ENCODE peak calls at places on chromosomes 12 and 14, in ten cellular contexts. A, S, P, L, Q, O, N, R, H and C are unnamed samples.

GRCh38 chr12:98421336-98421735 is 94.1 kb upstream of the TMPO start:
- DNase-seq in P (no peak), H (no peak), O (no peak), A (no peak), Q (no peak), L (no peak), S (no peak), N (no peak), R (no peak), C (no peak)

GRCh38 chr12:67419810-67420209 is 150.7 kb downstream of the CAND1 start:
- DNase-seq in P (no peak), N (no peak), O (no peak), L (no peak), R (no peak), Q (no peak), A (no peak), H (no peak), S (no peak), C (no peak)

GRCh38 chr12:97573901-97574300 is 111.3 kb downstream of the RMST start:
- DNase-seq in A (no peak), R (no peak), S (no peak), L (no peak), N (peak), P (no peak), H (no peak), O (peak), Q (no peak), C (no peak)

GRCh38 chr12:13234045-13234641 is 37.6 kb downstream of the EMP1 start:
- DNase-seq in L (peak), N (peak), H (peak), Q (peak), P (peak), A (no peak), S (peak), R (no peak), O (no peak), C (peak)

GRCh38 chr12:67919406-67919805 is 69.8 kb upstream of the IFNG-AS1 start:
- DNase-seq in R (no peak), O (peak), N (peak), L (no peak), H (no peak), S (no peak), A (no peak), P (peak), Q (no peak), C (peak)

GRCh38 chr12:116719661-116720060 is 18.2 kb downstream of the SPRING1 start:
- DNase-seq in S (no peak), N (no peak), O (no peak), R (no peak), L (peak), A (no peak), H (no peak), P (no peak), Q (no peak), C (no peak)

GRCh38 chr12:92771011-92771410 is 68.2 kb downstream of the PLEKHG7 start:
- DNase-seq in S (no peak), A (no peak), Q (peak), L (no peak), H (no peak), P (peak), O (no peak), N (no peak), R (no peak), C (no peak)

GRCh38 chr14:21258194-21258888 is 10.9 kb downstream of the HNRNPC start:
- DNase-seq in O (no peak), R (no peak), N (peak), A (no peak), Q (no peak), H (no peak), L (no peak), S (no peak), P (no peak), C (no peak)

GRCh38 chr14:33617154-33617553 is 333.7 kb downstream of the EGLN3 start:
- DNase-seq in S (no peak), N (peak), H (no peak), Q (peak), L (no peak), P (peak), O (peak), A (no peak), R (peak), C (peak)

GRCh38 chr12:91413591-91413990 is 231.0 kb upstream of the DCN start:
- DNase-seq in R (peak), O (peak), L (no peak), N (peak), H (no peak), Q (peak), S (no peak), A (no peak), P (peak), C (peak)

GRCh38 chr14:61201171-61201570 is 80.0 kb downstream of the TMEM30B start:
- DNase-seq in O (no peak), L (no peak), A (no peak), N (no peak), S (no peak), P (no peak), Q (no peak), R (no peak), H (no peak), C (no peak)

GRCh38 chr12:117370588-117370987 is 9.2 kb upstream of the NOS1 start:
- DNase-seq in P (no peak), L (no peak), Q (no peak), R (no peak), H (no peak), A (no peak), N (no peak), S (no peak), O (no peak), C (no peak)

GRCh38 chr14:25537846-25538455 is 488.0 kb upstream of the STXBP6 start:
- DNase-seq in N (no peak), O (no peak), S (peak), Q (no peak), L (no peak), P (peak), R (no peak), A (no peak), H (no peak), C (no peak)

GRCh38 chr12:15689751-15690191 is 99.4 kb downstream of the EPS8 start:
- DNase-seq in S (no peak), A (no peak), H (no peak), L (no peak), R (no peak), O (no peak), N (no peak), Q (no peak), P (peak), C (no peak)

GRCh38 chr12:64753427-64753826 is 5.8 kb downstream of the GNS start:
- DNase-seq in H (no peak), R (no peak), A (no peak), P (no peak), L (no peak), N (no peak), Q (no peak), O (no peak), S (no peak), C (no peak)

GRCh38 chr14:69574266-69574953 is at the start of gene CCDC177:
- DNase-seq in Q (peak), A (peak), R (no peak), P (peak), S (peak), H (peak), L (peak), O (no peak), N (peak), C (peak)

GRCh38 chr14:95359974-95360826 is 40.5 kb upstream of the CLMN start:
- DNase-seq in S (no peak), Q (peak), P (peak), O (no peak), H (no peak), A (no peak), R (no peak), N (no peak), L (peak), C (no peak)

GRCh38 chr12:48356041-48356768 is 5.5 kb upstream of the ZNF641 start:
- DNase-seq in Q (no peak), A (no peak), S (no peak), R (no peak), H (no peak), P (no peak), L (no peak), N (peak), O (no peak), C (peak)

GRCh38 chr12:56417739-56418138 is 31.5 kb downstream of the TIMELESS start:
- DNase-seq in L (no peak), Q (no peak), R (no peak), S (no peak), H (no peak), N (no peak), A (no peak), O (no peak), P (no peak), C (no peak)

GRCh38 chr12:122848471-122849351 is 13.5 kb downstream of the HIP1R start:
- DNase-seq in S (no peak), P (no peak), O (no peak), Q (no peak), N (no peak), A (no peak), L (peak), H (no peak), R (no peak), C (no peak)

GRCh38 chr14:46596236-46596635 is 55.3 kb downstream of the RPL10L start:
- DNase-seq in L (no peak), R (no peak), N (no peak), Q (no peak), O (no peak), P (no peak), S (no peak), A (no peak), H (no peak), C (no peak)

GRCh38 chr12:8026282-8026637 is 6.3 kb upstream of the FOXJ2 start:
- DNase-seq in A (no peak), H (no peak), S (no peak), Q (no peak), L (no peak), O (no peak), R (no peak), N (peak), P (no peak), C (no peak)

GRCh38 chr12:124422142-124422569 is 127.3 kb downstream of the RFLNA start:
- DNase-seq in A (no peak), Q (peak), O (no peak), N (no peak), L (peak), S (no peak), R (no peak), P (no peak), H (peak), C (no peak)

GRCh38 chr12:97595423-97595822 is 132.8 kb downstream of the RMST start:
- DNase-seq in H (no peak), Q (no peak), P (no peak), R (no peak), S (no peak), L (no peak), A (peak), N (no peak), O (no peak), C (no peak)

GRCh38 chr12:19757317-19757877 is 318.1 kb downstream of the AEBP2 start:
- DNase-seq in N (peak), O (peak), L (no peak), S (peak), A (no peak), H (no peak), P (peak), Q (peak), R (no peak), C (peak)

GRCh38 chr12:103812789-103813188 is 28.2 kb downstream of the NT5DC3 start:
- DNase-seq in A (no peak), S (no peak), N (no peak), L (no peak), Q (no peak), O (no peak), R (no peak), H (no peak), P (no peak), C (no peak)

GRCh38 chr12:3020399-3020798 is 56.8 kb upstream of the TSPAN9 start:
- DNase-seq in H (no peak), O (no peak), S (no peak), R (no peak), P (no peak), Q (no peak), N (no peak), L (no peak), A (no peak), C (no peak)

GRCh38 chr14:103313704-103314103 is 20.3 kb upstream of the EIF5 start:
- DNase-seq in P (no peak), O (no peak), L (no peak), Q (peak), N (no peak), S (no peak), R (no peak), A (no peak), H (no peak), C (peak)

GRCh38 chr14:51367600-51367931 is 127.5 kb downstream of the TMX1 start:
- DNase-seq in R (peak), Q (peak), H (no peak), P (peak), N (peak), S (no peak), A (no peak), L (no peak), O (peak), C (peak)

DNA sequence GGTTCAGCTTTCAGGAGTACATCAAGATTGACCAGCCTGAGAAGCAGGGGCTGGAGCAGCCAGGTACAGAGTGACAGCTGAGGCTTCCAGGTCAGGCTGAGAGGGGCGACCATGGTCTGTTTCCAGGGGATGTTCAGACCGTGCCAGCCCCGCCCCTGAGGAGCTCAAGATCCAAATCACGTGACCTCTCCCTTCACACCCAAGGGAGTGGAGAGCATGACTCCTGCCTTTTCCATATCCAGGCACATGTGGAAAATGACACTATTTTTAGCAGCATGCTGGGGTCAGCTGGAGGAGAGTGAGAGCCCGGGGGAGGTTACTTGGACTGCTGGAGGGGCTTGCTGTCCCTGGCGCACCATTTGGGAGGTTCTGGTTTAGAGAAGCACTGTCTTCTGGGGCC is 92.7 kb downstream of the B4GALNT3 start:
- DNase-seq in A (no peak), N (no peak), Q (no peak), S (no peak), H (no peak), P (no peak), O (no peak), R (no peak), L (no peak), C (no peak)
- TF ChIP-seq CTCF in A (no peak), N (no peak), Q (no peak), S (no peak), H (no peak), P (no peak), O (no peak), R (no peak), L (no peak), C (no peak)

GRCh38 chr12:58529897-58530296 is 390.4 kb downstream of the LRIG3 start:
- DNase-seq in L (no peak), S (no peak), Q (peak), O (peak), R (peak), H (no peak), N (peak), P (peak), A (no peak), C (peak)
- H3K4me3 ChIP-seq in L (no peak), S (no peak), Q (no peak), O (peak), R (no peak), H (no peak), N (no peak), P (no peak), A (no peak), C (no peak)

DNA sequence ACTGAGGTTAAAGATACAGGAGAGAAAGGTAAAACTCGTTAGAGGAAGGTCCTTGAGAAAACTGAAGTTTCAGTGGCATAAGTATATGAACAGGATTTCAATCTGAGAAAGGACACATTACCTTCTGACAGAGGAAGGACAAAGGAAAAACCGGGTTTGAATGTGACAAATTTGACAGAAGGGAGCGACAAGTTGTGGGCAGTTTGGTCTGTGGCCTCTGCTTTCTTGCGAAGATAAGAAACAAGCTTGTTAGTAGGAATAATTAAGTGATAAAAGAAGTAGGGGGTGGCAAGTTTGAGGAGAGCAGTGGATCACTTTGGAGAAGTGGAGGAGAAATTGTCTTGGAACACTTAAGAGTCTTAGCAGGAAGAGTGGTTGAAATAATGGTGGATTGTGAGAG is 5.1 kb downstream of the MON2 start:
- DNase-seq in A (no peak), L (no peak), Q (no peak), N (no peak), H (no peak), S (no peak), P (no peak), R (no peak), O (no peak), C (no peak)
- TF ChIP-seq CTCF in A (no peak), L (no peak), Q (no peak), N (no peak), H (no peak), S (no peak), P (no peak), R (no peak), O (no peak), C (no peak)

GRCh38 chr12:1904875-1905274 is 13.6 kb downstream of the CACNA2D4 start:
- DNase-seq in H (no peak), N (no peak), L (no peak), O (no peak), P (no peak), R (no peak), S (no peak), A (no peak), Q (no peak), C (no peak)

GRCh38 chr12:1908758-1909157 is 9.7 kb downstream of the CACNA2D4 start:
- DNase-seq in L (no peak), A (peak), O (no peak), R (no peak), P (no peak), N (no peak), Q (no peak), S (no peak), H (no peak), C (no peak)

GRCh38 chr12:1910468-1910867 is 8.0 kb downstream of the CACNA2D4 start:
- DNase-seq in H (no peak), R (no peak), O (no peak), L (no peak), P (no peak), A (no peak), Q (no peak), N (no peak), S (no peak), C (no peak)

GRCh38 chr12:1906579-1906978 is 11.9 kb downstream of the CACNA2D4 start:
- DNase-seq in H (peak), L (no peak), S (no peak), R (no peak), A (no peak), O (no peak), N (no peak), P (no peak), Q (no peak), C (no peak)

GRCh38 chr12:1907652-1908611 is 10.5 kb downstream of the CACNA2D4 start:
- DNase-seq in L (peak), S (no peak), H (peak), R (no peak), N (no peak), Q (no peak), A (peak), P (no peak), O (no peak), C (no peak)
- H3K4me3 ChIP-seq in L (no peak), S (no peak), H (no peak), R (no peak), N (no peak), Q (peak), A (no peak), P (no peak), O (no peak), C (no peak)

GRCh38 chr12:52044284-52044983 is 6.8 kb upstream of the NR4A1 start:
- DNase-seq in H (peak), Q (peak), L (peak), O (peak), A (peak), P (no peak), N (peak), S (no peak), R (peak), C (peak)

GRCh38 chr12:52043386-52044212 is 7.6 kb upstream of the NR4A1 start:
- DNase-seq in N (no peak), Q (no peak), O (peak), L (peak), A (no peak), R (no peak), P (no peak), S (no peak), H (peak), C (peak)

GRCh38 chr12:52042706-52043385 is 8.4 kb upstream of the NR4A1 start:
- DNase-seq in P (no peak), O (no peak), L (no peak), H (peak), N (no peak), R (no peak), Q (no peak), S (no peak), A (no peak), C (no peak)

GRCh38 chr12:52041032-52041431 is 10.2 kb upstream of the NR4A1 start:
- DNase-seq in A (peak), P (no peak), L (no peak), N (no peak), S (no peak), Q (no peak), O (no peak), R (no peak), H (no peak), C (no peak)

DNA sequence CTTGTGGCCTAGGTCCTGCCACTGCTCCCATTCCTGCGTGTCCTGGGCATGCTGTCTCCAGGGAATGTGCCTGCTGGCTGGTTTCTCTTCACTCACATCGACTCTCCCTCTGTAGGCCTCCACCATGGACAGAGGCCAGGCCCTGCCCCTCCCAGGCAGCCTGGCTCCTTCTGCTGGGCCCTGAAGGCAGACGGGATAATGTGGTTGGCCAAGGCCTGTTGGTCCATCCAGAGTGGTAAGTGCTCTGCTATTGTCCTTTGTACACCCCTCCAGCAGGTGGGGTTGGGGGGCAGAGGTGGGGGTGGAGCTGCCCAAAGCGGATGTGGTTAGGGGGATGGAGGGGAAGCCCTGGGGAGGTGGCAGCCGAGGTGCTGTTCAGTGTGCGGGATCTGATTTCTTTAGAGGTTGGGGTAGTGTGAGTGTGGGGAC is 9.5 kb upstream of the NR4A1 start:
- DNase-seq in O (peak), R (no peak), H (peak), L (peak), N (peak), S (peak), A (no peak), P (peak), Q (peak), C (peak)
- TF ChIP-seq CTCF in O (no peak), R (no peak), H (no peak), L (no peak), N (no peak), S (peak), A (no peak), P (no peak), Q (no peak), C (no peak)

DNA sequence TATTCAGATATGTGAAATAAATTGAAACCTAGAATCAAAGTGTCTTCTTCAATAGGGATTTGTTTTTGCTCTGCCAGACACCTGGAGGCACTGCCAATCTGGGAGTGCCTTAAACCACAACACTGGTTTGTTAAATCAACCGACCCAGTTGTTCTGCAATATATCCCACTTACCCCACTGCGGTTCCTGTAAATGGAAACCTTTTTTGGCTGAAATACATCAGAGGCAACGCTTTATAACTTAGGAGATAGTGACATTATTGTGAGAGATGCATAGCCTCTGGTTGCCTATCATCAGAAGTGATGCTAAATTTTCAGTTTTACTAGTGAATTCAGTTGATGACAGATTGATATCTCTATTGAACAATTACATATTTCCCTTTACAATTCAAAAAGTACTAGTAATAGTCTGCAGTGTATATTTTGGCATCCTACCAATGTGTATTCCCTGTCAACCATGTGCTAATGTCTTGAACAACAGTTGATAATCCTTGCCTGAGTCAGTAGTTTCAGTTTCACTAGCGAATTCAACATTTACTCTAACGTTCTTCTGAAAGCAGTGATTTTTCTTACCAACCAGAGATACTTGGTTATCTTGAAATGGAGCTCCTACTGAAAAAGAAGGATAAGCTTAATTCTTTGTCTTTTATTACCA is 30.5 kb downstream of the PPP2R5C start:
- DNase-seq in S (peak), Q (peak), O (peak), A (no peak), R (peak), L (no peak), N (peak), P (peak), H (no peak), C (peak)
- H3K4me3 ChIP-seq in S (peak), Q (peak), O (peak), A (no peak), R (no peak), L (no peak), N (peak), P (peak), H (peak), C (peak)